ENCODE peak calls at places on chromosomes 13 and 19, in seven cellular contexts. I is heart right ventricle, C is GM23338, O is BE2C, A is SJSA1, Y is suprapubic skin, F is stomach. Q is an unnamed sample.

GRCh38 chr13:111080642-111081041 is 34.5 kb upstream of the ARHGEF7 start:
- DNase-seq in I (no peak), O (no peak), A (peak; percentile 53), Y (no peak), C (peak; percentile 50), F (no peak), Q (no peak)

GRCh38 chr13:44249439-44249838 is 124.2 kb upstream of the SERP2 start:
- DNase-seq in Y (peak; percentile 66), A (peak; percentile 48), F (no peak), O (peak; percentile 18), I (peak; percentile 58), C (no peak), Q (no peak)

GRCh38 chr19:29508181-29508580 is 17.6 kb upstream of the VSTM2B start:
- DNase-seq in Y (no peak), C (no peak), O (no peak), A (no peak), F (no peak), I (no peak), Q (no peak)

GRCh38 chr13:104098421-104098820 is 1032.2 kb upstream of the SLC10A2 start:
- DNase-seq in C (no peak), F (no peak), I (no peak), A (no peak), O (no peak), Y (no peak), Q (no peak)

GRCh38 chr13:85590231-85590931 is 208.8 kb downstream of the SLITRK6 start:
- DNase-seq in A (peak; percentile 47), F (no peak), O (no peak), I (no peak), C (no peak), Y (no peak), Q (no peak)

GRCh38 chr13:100483836-100484381 is 104.7 kb downstream of the GGACT start:
- DNase-seq in O (no peak), I (no peak), F (no peak), C (no peak), Y (no peak), A (no peak), Q (no peak)

GRCh38 chr19:3509566-3509989 is 3.5 kb downstream of the FZR1 start:
- DNase-seq in O (no peak), C (no peak), Y (no peak), I (no peak), F (no peak), A (peak; percentile 82), Q (no peak)

GRCh38 chr13:78593652-78594494 is 9.5 kb downstream of the POU4F1 start:
- DNase-seq in Y (no peak), A (no peak), I (no peak), C (peak; percentile 87), F (no peak), O (no peak), Q (no peak)

GRCh38 chr19:36771275-36772231 is 1.1 kb downstream of the ZNF850 start:
- DNase-seq in Y (peak; percentile 70), F (peak; percentile 62), I (peak; percentile 90), C (peak; percentile 96), A (no peak), O (peak; percentile 84), Q (no peak)

GRCh38 chr13:48828962-48829405 is 146.7 kb upstream of the FNDC3A start:
- DNase-seq in I (no peak), O (peak; percentile 22), A (no peak), C (peak; percentile 41), Y (no peak), F (no peak), Q (peak; percentile 91)

GRCh38 chr19:9934132-9934950 is 2.0 kb downstream of the OLFM2 start:
- DNase-seq in C (peak; percentile 95), I (peak; percentile 59), Y (peak; percentile 91), F (peak; percentile 68), O (peak; percentile 86), A (peak; percentile 82), Q (peak; percentile 94)

GRCh38 chr19:56840452-56841193 is at the start of the genes PEG3 and ZIM2:
- DNase-seq in O (no peak), A (no peak), Y (peak; percentile 77), C (no peak), F (no peak), I (peak; percentile 64), Q (no peak)

GRCh38 chr19:39174142-39174541 is 22.6 kb upstream of the NCCRP1 start:
- DNase-seq in Y (no peak), O (no peak), F (no peak), A (no peak), I (no peak), C (no peak), Q (no peak)

DNA sequence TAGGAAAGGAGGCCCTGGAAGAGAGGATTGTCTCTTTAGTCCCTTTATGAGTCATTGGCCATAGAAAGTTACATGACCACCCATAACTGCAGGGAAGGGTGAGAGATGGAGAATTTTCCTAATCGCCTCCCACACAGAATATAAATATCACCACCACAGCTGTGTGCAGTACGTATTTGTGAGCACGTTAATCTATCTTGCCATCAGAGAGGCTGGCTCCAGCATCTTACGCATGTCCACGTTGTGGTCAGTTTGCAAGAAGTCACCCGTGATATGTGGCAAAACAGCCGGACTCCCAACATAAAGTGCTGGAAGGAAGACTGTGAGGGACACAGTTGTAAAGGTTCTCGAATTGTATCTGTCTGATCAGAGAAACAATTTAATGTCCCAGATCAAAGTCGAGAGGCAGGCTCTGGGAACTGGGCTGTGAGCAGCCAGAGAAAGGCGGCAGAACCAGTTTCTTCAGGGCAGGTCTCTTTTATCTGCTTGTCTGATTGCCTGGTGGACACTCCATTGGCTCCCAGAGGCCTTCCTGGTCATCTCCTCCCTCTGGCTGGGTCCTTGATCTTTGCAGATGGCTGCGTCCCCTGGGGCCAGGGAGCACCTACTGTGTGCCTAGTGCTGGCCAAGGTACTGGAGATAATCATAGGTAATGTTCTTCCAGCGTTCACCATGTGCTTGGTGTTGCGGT is 74.9 kb downstream of the SIPA1L3 start:
- DNase-seq in I (no peak), F (peak; percentile 51), C (no peak), Y (peak; percentile 53), O (no peak), A (peak; percentile 61), Q (no peak)
- H3K4me3 ChIP-seq in I (no peak overlapping the region), F (no peak overlapping the region), C (no peak overlapping the region), Y (no peak overlapping the region), O (no peak overlapping the region), A (no peak overlapping the region), Q (no peak overlapping the region)

GRCh38 chr13:51844862-51845573 is at the start of gene TMEM272:
- DNase-seq in C (peak; percentile 81), Y (no peak), I (peak; percentile 31), A (peak; percentile 65), O (peak; percentile 83), F (peak; percentile 57), Q (peak; percentile 71)

GRCh38 chr13:51845574-51846318 is 769 bp upstream of the TMEM272 start:
- DNase-seq in I (no peak), A (peak; percentile 81), F (no peak), C (no peak), Y (no peak), O (no peak), Q (no peak)

GRCh38 chr13:51841732-51842131 is 3.2 kb downstream of the TMEM272 start:
- DNase-seq in Y (no peak), C (no peak), F (no peak), A (no peak), I (no peak), O (no peak), Q (no peak)

GRCh38 chr13:51840917-51841316 is 4.1 kb downstream of the TMEM272 start:
- DNase-seq in A (no peak), O (no peak), F (no peak), C (no peak), I (no peak), Y (no peak), Q (no peak)

GRCh38 chr13:51843529-51843928 is 1.4 kb downstream of the TMEM272 start:
- DNase-seq in O (no peak), A (no peak), I (no peak), C (no peak), F (no peak), Y (no peak), Q (no peak)
- H3K4me3 ChIP-seq in O (no peak overlapping the region), A (no peak overlapping the region), I (no peak overlapping the region), C (no peak overlapping the region), F (no peak overlapping the region), Y (no peak overlapping the region), Q (no peak overlapping the region)

DNA sequence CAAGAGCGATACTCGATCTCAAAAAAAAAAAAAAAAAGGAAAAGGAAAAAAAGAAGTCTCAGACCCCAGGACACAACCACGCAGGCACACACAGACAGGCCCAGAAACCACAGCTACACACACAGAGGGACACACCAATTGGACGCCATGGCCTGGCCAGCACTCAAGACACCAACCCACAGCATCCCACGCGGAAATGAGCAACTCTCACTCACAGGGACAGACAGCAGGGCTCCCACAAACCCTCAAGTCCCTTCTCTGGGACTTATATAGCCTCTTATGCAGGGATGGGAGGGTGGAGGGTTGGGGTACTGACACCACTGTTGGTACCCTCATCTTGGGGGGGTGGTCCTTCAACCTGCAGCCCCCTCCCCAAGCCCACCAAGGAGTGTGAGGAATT is 5.9 kb downstream of the NOTCH3 start:
- DNase-seq in A (no peak), C (no peak), I (peak; percentile 29), Y (no peak), O (no peak), F (no peak), Q (no peak)
- H3K4me3 ChIP-seq in A (no peak overlapping the region), C (peak overlapping the region; percentile 66), I (peak overlapping the region; percentile 37), Y (peak overlapping the region; percentile 44), O (no peak overlapping the region), F (peak overlapping the region; percentile 49), Q (no peak overlapping the region)

GRCh38 chr13:113176292-113176691 is 17.8 kb downstream of the PROZ start:
- DNase-seq in O (no peak), A (peak; percentile 78), I (no peak), Y (no peak), C (no peak), F (no peak), Q (no peak)

GRCh38 chr13:113178896-113179167 is 20.4 kb downstream of the PROZ start:
- DNase-seq in O (no peak), Y (no peak), I (no peak), C (no peak), F (no peak), A (no peak), Q (no peak)

GRCh38 chr13:113176822-113177221 is 18.4 kb downstream of the PROZ start:
- DNase-seq in F (no peak), Y (no peak), O (no peak), I (no peak), C (no peak), A (no peak), Q (no peak)

GRCh38 chr13:113179374-113180230 is 21.2 kb downstream of the PROZ start:
- DNase-seq in A (peak; percentile 83), Y (no peak), C (no peak), F (no peak), O (no peak), I (no peak), Q (no peak)

DNA sequence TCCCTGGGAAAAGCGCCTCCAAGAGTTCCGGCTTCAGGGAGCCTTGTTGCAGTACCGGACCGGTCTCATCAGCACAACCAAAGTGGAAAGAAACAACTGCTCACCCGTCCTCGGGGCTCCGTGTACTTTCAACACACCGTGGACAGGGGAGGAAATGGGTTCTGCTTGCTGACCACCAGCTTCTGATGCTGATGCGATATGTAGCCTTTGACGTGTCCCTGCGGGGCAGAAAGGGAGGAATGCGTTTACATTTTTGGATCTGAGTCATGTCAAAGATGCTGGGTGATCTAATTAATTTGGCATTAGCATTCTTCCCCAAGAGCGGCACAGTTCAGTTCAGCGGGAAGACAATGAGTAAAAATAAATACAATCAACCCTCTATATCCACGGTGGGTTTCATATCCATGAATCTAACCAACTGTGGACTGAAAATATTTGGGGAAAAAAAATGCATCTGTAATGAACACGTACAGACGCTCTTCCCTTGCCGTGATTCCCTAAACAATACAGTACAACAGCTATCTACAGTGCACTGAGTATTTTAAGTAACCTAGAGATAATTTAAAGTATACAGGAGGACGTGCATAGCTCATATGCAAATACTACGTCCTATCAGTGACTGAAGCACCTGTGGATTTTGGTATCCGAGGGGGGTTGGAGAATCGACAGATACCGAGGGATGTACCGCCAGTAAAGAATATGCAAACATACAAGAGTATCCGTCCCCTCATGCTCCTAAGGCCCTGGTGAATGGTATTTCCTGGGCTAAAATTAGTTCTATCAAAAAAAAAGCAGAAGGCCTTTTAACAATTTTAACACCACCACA is 19.8 kb downstream of the PROZ start:
- DNase-seq in F (no peak), O (peak; percentile 29), C (no peak), I (no peak), A (peak; percentile 95), Y (no peak), Q (no peak)
- H3K4me3 ChIP-seq in F (no peak overlapping the region), O (no peak overlapping the region), C (no peak overlapping the region), I (no peak overlapping the region), A (peak overlapping the region; percentile 25), Y (no peak overlapping the region), Q (no peak overlapping the region)